ENCODE peak calls at places on chromosomes 4 and X, in six cellular contexts. H is hepatocyte; F is GM06990; T is stimulated activated CD8-positive, alpha-beta memory T cell treated with anti-CD3 and anti-CD28 coated beads, Interleukin-7, amount 100 ng/mL, for 1 hour; W is amygdala; K is esophagus squamous epithelium. N is an unnamed sample.

GRCh38 chr4:34091451-34091850 is 2152.9 kb downstream of the ARAP2 start:
- DNase-seq in H (no peak), F (no peak), T (no peak), W (no peak), K (no peak), N (no peak)

GRCh38 chr4:165873298-165874071 is 448 bp downstream of the TLL1 start:
- DNase-seq in H (peak), F (peak), T (no peak), W (no peak), K (no peak), N (no peak)

GRCh38 chr4:44668521-44668920 is 9.7 kb upstream of the GUF1 start:
- DNase-seq in H (no peak), F (no peak), T (no peak), W (no peak), K (no peak), N (no peak)

GRCh38 chrX:45449982-45450381 is 249.3 kb upstream of the DIPK2B start:
- DNase-seq in H (no peak), F (no peak), T (no peak), W (no peak), K (no peak), N (no peak)

GRCh38 chrX:94123062-94123461 is 449.1 kb downstream of the FAM133A start:
- DNase-seq in H (no peak), F (no peak), T (no peak), W (no peak), K (no peak), N (no peak)

GRCh38 chrX:140661657-140662056 is 47.9 kb upstream of the LINC00632 start:
- DNase-seq in H (no peak), F (no peak), T (no peak), W (no peak), K (no peak), N (no peak)

GRCh38 chr4:15961778-15962510 is 1.0 kb downstream of the FGFBP2 start:
- DNase-seq in H (no peak), F (no peak), T (peak), W (no peak), K (no peak), N (no peak)

GRCh38 chr4:180041576-180041975 is 2201.6 kb upstream of the TENM3 start:
- DNase-seq in H (no peak), F (no peak), T (no peak), W (no peak), K (no peak), N (no peak)

GRCh38 chrX:153935326-153935851 is 552 bp upstream of the NAA10 start:
- DNase-seq in H (no peak), F (no peak), T (no peak), W (peak), K (no peak), N (no peak)

GRCh38 chr4:153222162-153222789 is 18.0 kb downstream of the TRIM2 start:
- DNase-seq in H (peak), F (peak), T (no peak), W (peak), K (no peak), N (no peak)

GRCh38 chrX:38045697-38046096 is 39.3 kb downstream of the SYTL5 start:
- DNase-seq in H (peak), F (no peak), T (no peak), W (no peak), K (no peak), N (no peak)

GRCh38 chr4:27760176-27760575 is 899.5 kb downstream of the STIM2 start:
- DNase-seq in H (no peak), F (no peak), T (no peak), W (no peak), K (no peak), N (no peak)

GRCh38 chr4:32519060-32519459 is 1798.9 kb downstream of the PCDH7 start:
- DNase-seq in H (no peak), F (no peak), T (no peak), W (no peak), K (no peak), N (no peak)

GRCh38 chr4:169621754-169622481 is 1.5 kb downstream of the CLCN3 start:
- DNase-seq in H (peak), F (peak), T (no peak), W (no peak), K (no peak), N (no peak)

GRCh38 chr4:187929024-187929423 is 66.5 kb upstream of the ZFP42 start:
- DNase-seq in H (no peak), F (no peak), T (no peak), W (no peak), K (no peak), N (no peak)

GRCh38 chr4:110104661-110105060 is 93.8 kb downstream of the ELOVL6 start:
- DNase-seq in H (no peak), F (no peak), T (no peak), W (no peak), K (no peak), N (peak)

GRCh38 chr4:47469951-47470350 is 6.4 kb upstream of the COMMD8 start:
- DNase-seq in H (no peak), F (no peak), T (no peak), W (no peak), K (no peak), N (no peak)

GRCh38 chr4:179076865-179077264 is 1634.6 kb upstream of the AGA start:
- DNase-seq in H (no peak), F (no peak), T (no peak), W (no peak), K (no peak), N (no peak)

GRCh38 chrX:150546711-150547153 is 21.7 kb upstream of the MTM1 start:
- DNase-seq in H (peak), F (no peak), T (no peak), W (no peak), K (no peak), N (no peak)

GRCh38 chr4:7101692-7102515 is 34.0 kb upstream of the GRPEL1 start:
- DNase-seq in H (peak), F (peak), T (no peak), W (peak), K (no peak), N (no peak)

GRCh38 chr4:188110741-188111458 is 1.5 kb upstream of the TRIML2 start:
- DNase-seq in H (no peak), F (no peak), T (no peak), W (no peak), K (no peak), N (no peak)

GRCh38 chr4:182604953-182605352 is 312.2 kb downstream of the DCTD start:
- DNase-seq in H (no peak), F (no peak), T (no peak), W (no peak), K (no peak), N (no peak)

GRCh38 chrX:2484721-2485459 is 15.9 kb downstream of the DHRSX start:
- DNase-seq in H (no peak), F (no peak), T (no peak), W (no peak), K (no peak), N (no peak)

GRCh38 chr4:101782546-101782945 is 8.0 kb upstream of the BANK1 start:
- DNase-seq in H (no peak), F (no peak), T (no peak), W (no peak), K (no peak), N (no peak)

GRCh38 chr4:38367642-38368189 is 296.3 kb upstream of the KLF3 start:
- DNase-seq in H (no peak), F (no peak), T (no peak), W (no peak), K (no peak), N (no peak)

GRCh38 chrX:43423876-43424275 is 232.2 kb upstream of the MAOA start:
- DNase-seq in H (peak), F (no peak), T (no peak), W (no peak), K (no peak), N (no peak)

GRCh38 chr4:74267998-74268606 is 40.2 kb upstream of the EPGN start:
- DNase-seq in H (peak), F (no peak), T (no peak), W (no peak), K (no peak), N (no peak)

GRCh38 chrX:68203656-68204055 is 229.6 kb downstream of the OPHN1 start:
- DNase-seq in H (no peak), F (no peak), T (no peak), W (no peak), K (no peak), N (no peak)

GRCh38 chr4:13331827-13332226 is 152.3 kb downstream of the RAB28 start:
- DNase-seq in H (no peak), F (no peak), T (no peak), W (no peak), K (no peak), N (no peak)

GRCh38 chrX:154819771-154820341 is 14.6 kb upstream of the MPP1 start:
- DNase-seq in H (no peak), F (no peak), T (no peak), W (no peak), K (no peak), N (no peak)

GRCh38 chr4:99763635-99764101 is 53.0 kb upstream of the DAPP1 start:
- DNase-seq in H (peak), F (no peak), T (no peak), W (no peak), K (no peak), N (no peak)

GRCh38 chrX:1060562-1060960 is 151.9 kb downstream of the CRLF2 start:
- DNase-seq in H (no peak), F (no peak), T (no peak), W (no peak), K (no peak), N (no peak)

GRCh38 chr4:119647558-119647957 is 19.0 kb upstream of the PDE5A start:
- DNase-seq in H (no peak), F (no peak), T (no peak), W (no peak), K (no peak), N (no peak)

GRCh38 chr4:123398151-123398802 is 1.7 kb downstream of the SPRY1 start:
- DNase-seq in H (peak), F (peak), T (peak), W (peak), K (no peak), N (no peak)

GRCh38 chr4:17197070-17197469 is 298.6 kb upstream of the LDB2 start:
- DNase-seq in H (no peak), F (no peak), T (no peak), W (no peak), K (no peak), N (no peak)

GRCh38 chrX:78455901-78456300 is 128.5 kb upstream of the CYSLTR1 start:
- DNase-seq in H (no peak), F (no peak), T (no peak), W (no peak), K (no peak), N (no peak)

GRCh38 chr4:113433116-113433515 is 328.4 kb downstream of the CAMK2D start:
- DNase-seq in H (no peak), F (no peak), T (no peak), W (no peak), K (no peak), N (no peak)

N was measured in cerebellar nuclear complex.